ENCODE peak calls at places on chromosomes 3 and 15, in six cellular contexts. F, S, T, A, P and E are unnamed samples. For H3K4me1, the result is how much of the 10 kb centered on the place peaks cover.

GRCh38 chr3:117903226-117903625 is 1131.4 kb downstream of the IGSF11 start:
- DNase-seq in F (no peak), S (no peak), T (no peak), A (no peak), P (no peak), E (no peak)

GRCh38 chr15:56428821-56429458 is 36.0 kb downstream of the MNS1 start:
- DNase-seq in F (no peak), S (no peak), T (peak), A (no peak), P (peak), E (peak)

GRCh38 chr15:45186771-45187577 is 792 bp downstream of the SHF start:
- DNase-seq in F (peak), S (peak), T (no peak), A (peak), P (peak), E (no peak)

GRCh38 chr15:100224206-100225185 is 117.3 kb downstream of the ADAMTS17 start:
- DNase-seq in F (no peak), S (no peak), T (no peak), A (no peak), P (no peak), E (no peak)

GRCh38 chr15:53611145-53611920 is 148.1 kb downstream of the WDR72 start:
- DNase-seq in F (no peak), S (no peak), T (no peak), A (no peak), P (no peak), E (no peak)

GRCh38 chr3:194327030-194327413 is 24.1 kb downstream of the CPN2 start:
- DNase-seq in F (no peak), S (no peak), T (peak), A (no peak), P (no peak), E (no peak)

GRCh38 chr15:47542312-47543094 is 174.8 kb upstream of the SEMA6D start:
- DNase-seq in F (no peak), S (no peak), T (no peak), A (no peak), P (no peak), E (no peak)

GRCh38 chr3:188345223-188345622 is 191.3 kb downstream of the LPP start:
- DNase-seq in F (no peak), S (no peak), T (no peak), A (no peak), P (no peak), E (no peak)

GRCh38 chr3:69848113-69848512 is 108.8 kb downstream of the MITF start:
- DNase-seq in F (no peak), S (no peak), T (no peak), A (no peak), P (no peak), E (no peak)

GRCh38 chr3:34056951-34057390 is 258.5 kb downstream of the PDCD6IP start:
- DNase-seq in F (no peak), S (no peak), T (no peak), A (no peak), P (no peak), E (no peak)

GRCh38 chr3:159884661-159885402 is 103.8 kb upstream of the IL12A start:
- DNase-seq in F (no peak), S (no peak), T (no peak), A (no peak), P (peak), E (no peak)

GRCh38 chr15:70406624-70407390 is 309.1 kb upstream of the TLE3 start:
- DNase-seq in F (no peak), S (no peak), T (no peak), A (no peak), P (no peak), E (no peak)

GRCh38 chr3:185988080-185988815 is 50.4 kb upstream of the TRA2B start:
- DNase-seq in F (peak), S (no peak), T (no peak), A (no peak), P (no peak), E (no peak)

GRCh38 chr15:50257924-50258323 is 7.6 kb downstream of the HDC start:
- DNase-seq in F (no peak), S (no peak), T (no peak), A (no peak), P (no peak), E (no peak)

GRCh38 chr3:158846803-158847465 is 45.1 kb downstream of the MFSD1 start:
- DNase-seq in F (no peak), S (no peak), T (no peak), A (no peak), P (no peak), E (no peak)

GRCh38 chr3:189071452-189071851 is 100.3 kb upstream of the TPRG1 start:
- DNase-seq in F (no peak), S (no peak), T (no peak), A (no peak), P (no peak), E (no peak)

GRCh38 chr3:107589454-107589853 is 66.7 kb downstream of the BBX start:
- DNase-seq in F (no peak), S (no peak), T (no peak), A (no peak), P (no peak), E (no peak)

GRCh38 chr15:96330450-96331140 is at the start of gene NR2F2:
- DNase-seq in F (peak), S (peak), T (peak), A (peak), P (peak), E (peak)

GRCh38 chr15:69537085-69537484 is 84.5 kb downstream of the RPLP1 start:
- DNase-seq in F (peak), S (no peak), T (no peak), A (no peak), P (no peak), E (no peak)

GRCh38 chr3:72722930-72723726 is 125.1 kb downstream of the SHQ1 start:
- DNase-seq in F (no peak), S (no peak), T (no peak), A (no peak), P (no peak), E (no peak)

GRCh38 chr15:72733941-72734738 is 48.1 kb downstream of the BBS4 start:
- DNase-seq in F (no peak), S (no peak), T (no peak), A (no peak), P (no peak), E (no peak)

GRCh38 chr3:170907519-170908234 is 760 bp downstream of the EIF5A2 start:
- DNase-seq in F (peak), S (peak), T (no peak), A (no peak), P (peak), E (peak)

GRCh38 chr3:138625707-138626365 is 17.3 kb downstream of the FAIM start:
- DNase-seq in F (no peak), S (no peak), T (no peak), A (no peak), P (no peak), E (no peak)

GRCh38 chr3:118607915-118608820 is 426.5 kb downstream of the IGSF11 start:
- DNase-seq in F (no peak), S (no peak), T (no peak), A (no peak), P (no peak), E (no peak)

GRCh38 chr3:123698813-123699212 is 114.0 kb upstream of the HACD2 start:
- DNase-seq in F (no peak), S (peak), T (no peak), A (no peak), P (no peak), E (no peak)

GRCh38 chr3:35529337-35529736 is 110.0 kb upstream of the ARPP21 start:
- DNase-seq in F (no peak), S (no peak), T (no peak), A (no peak), P (no peak), E (no peak)

GRCh38 chr15:89326316-89326715 is 8.3 kb downstream of the POLG start:
- DNase-seq in F (no peak), S (no peak), T (no peak), A (peak), P (no peak), E (no peak)

GRCh38 chr15:89329329-89330084 is 5.1 kb downstream of the POLG start:
- DNase-seq in F (no peak), S (no peak), T (no peak), A (no peak), P (no peak), E (peak)

GRCh38 chr15:89328398-89329254 is 6.0 kb downstream of the POLG start:
- DNase-seq in F (no peak), S (no peak), T (no peak), A (peak), P (no peak), E (no peak)

GRCh38 chr15:89325039-89325803 is 9.4 kb downstream of the POLG start:
- DNase-seq in F (no peak), S (no peak), T (no peak), A (no peak), P (no peak), E (no peak)

DNA sequence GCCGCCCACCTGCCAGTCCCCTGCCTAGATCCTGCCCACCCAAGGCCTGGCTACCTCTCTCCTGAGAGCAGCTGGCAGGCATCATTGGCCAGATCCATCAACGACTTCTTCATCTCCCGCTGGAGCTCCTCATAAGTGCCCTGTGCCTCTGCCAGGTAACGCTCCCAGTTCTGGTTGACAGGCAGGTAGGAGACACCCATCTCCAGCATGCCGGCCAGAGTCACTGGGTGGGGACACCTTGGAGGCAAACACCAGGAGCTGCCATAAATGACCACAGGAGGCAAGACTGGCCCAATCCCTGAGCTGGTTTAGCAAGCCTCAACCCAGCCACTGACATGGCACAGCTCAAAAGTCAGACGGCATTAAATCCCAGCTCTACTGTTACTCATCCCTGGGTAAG is 7.5 kb downstream of the POLG start:
- DNase-seq in F (no peak), S (no peak), T (no peak), A (peak), P (no peak), E (no peak)
- H3K4me1 ChIP-seq in F (under half), S (under half), T (under half), A (under half), P (under half), E (under half)

DNA sequence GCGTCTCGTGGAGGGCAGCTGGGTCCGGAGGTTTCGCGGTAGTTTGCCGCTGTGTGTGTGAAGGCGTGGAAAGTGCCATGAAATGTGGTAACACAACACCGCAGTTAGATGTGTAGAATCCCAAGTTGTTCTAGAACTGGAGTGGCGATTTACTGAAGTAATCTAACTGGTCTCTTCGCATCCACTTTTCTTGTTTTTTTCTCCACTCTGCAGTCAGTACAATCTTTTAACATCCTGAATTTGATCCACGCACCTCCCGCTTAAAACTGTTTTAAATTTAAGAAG is 479 bp downstream of the GTF2E1 start:
- DNase-seq in F (no peak), S (no peak), T (no peak), A (no peak), P (no peak), E (no peak)
- H3K27ac ChIP-seq in F (peak), S (peak), T (peak), A (no peak), P (peak), E (peak)

GRCh38 chr15:37106490-37107001 is 6.2 kb upstream of the MEIS2 start:
- DNase-seq in F (peak), S (peak), T (no peak), A (peak), P (peak), E (no peak)

GRCh38 chr15:37104413-37105392 is 4.4 kb upstream of the MEIS2 start:
- DNase-seq in F (peak), S (no peak), T (no peak), A (no peak), P (no peak), E (no peak)

GRCh38 chr15:37107071-37107753 is 6.9 kb upstream of the MEIS2 start:
- DNase-seq in F (peak), S (no peak), T (no peak), A (no peak), P (no peak), E (no peak)

GRCh38 chr15:37107754-37108724 is 7.7 kb upstream of the MEIS2 start:
- DNase-seq in F (no peak), S (no peak), T (no peak), A (no peak), P (no peak), E (no peak)

GRCh38 chr15:37105795-37106333 is 5.5 kb upstream of the MEIS2 start:
- DNase-seq in F (no peak), S (no peak), T (no peak), A (no peak), P (no peak), E (no peak)
- H3K4me3 ChIP-seq in F (no peak), S (no peak), T (no peak), A (no peak), P (peak), E (no peak)

GRCh38 chr3:141377377-141377776 is 9.1 kb downstream of the ZBTB38 start:
- DNase-seq in F (no peak), S (no peak), T (no peak), A (no peak), P (no peak), E (no peak)
- H3K4me1 ChIP-seq in F (under half), S (under half), T (under half), A (under half), P (under half), E (half or more)

GRCh38 chr3:80542476-80542875 is 774.7 kb upstream of the ROBO1 start:
- DNase-seq in F (no peak), S (no peak), T (no peak), A (no peak), P (no peak), E (no peak)
- H3K27ac ChIP-seq in F (no peak), S (no peak), T (no peak), A (no peak), P (no peak), E (no peak)

GRCh38 chr3:147939425-147940196 is 530.4 kb downstream of the ZIC1 start:
- DNase-seq in F (no peak), S (no peak), T (no peak), A (no peak), P (peak), E (no peak)
- H3K4me3 ChIP-seq in F (no peak), S (no peak), T (no peak), A (no peak), P (peak), E (no peak)

GRCh38 chr3:197369545-197369944 is 71.1 kb upstream of the DLG1 start:
- DNase-seq in F (peak), S (no peak), T (no peak), A (no peak), P (no peak), E (no peak)
- H3K4me1 ChIP-seq in F (under half), S (under half), T (under half), A (under half), P (under half), E (under half)

DNA sequence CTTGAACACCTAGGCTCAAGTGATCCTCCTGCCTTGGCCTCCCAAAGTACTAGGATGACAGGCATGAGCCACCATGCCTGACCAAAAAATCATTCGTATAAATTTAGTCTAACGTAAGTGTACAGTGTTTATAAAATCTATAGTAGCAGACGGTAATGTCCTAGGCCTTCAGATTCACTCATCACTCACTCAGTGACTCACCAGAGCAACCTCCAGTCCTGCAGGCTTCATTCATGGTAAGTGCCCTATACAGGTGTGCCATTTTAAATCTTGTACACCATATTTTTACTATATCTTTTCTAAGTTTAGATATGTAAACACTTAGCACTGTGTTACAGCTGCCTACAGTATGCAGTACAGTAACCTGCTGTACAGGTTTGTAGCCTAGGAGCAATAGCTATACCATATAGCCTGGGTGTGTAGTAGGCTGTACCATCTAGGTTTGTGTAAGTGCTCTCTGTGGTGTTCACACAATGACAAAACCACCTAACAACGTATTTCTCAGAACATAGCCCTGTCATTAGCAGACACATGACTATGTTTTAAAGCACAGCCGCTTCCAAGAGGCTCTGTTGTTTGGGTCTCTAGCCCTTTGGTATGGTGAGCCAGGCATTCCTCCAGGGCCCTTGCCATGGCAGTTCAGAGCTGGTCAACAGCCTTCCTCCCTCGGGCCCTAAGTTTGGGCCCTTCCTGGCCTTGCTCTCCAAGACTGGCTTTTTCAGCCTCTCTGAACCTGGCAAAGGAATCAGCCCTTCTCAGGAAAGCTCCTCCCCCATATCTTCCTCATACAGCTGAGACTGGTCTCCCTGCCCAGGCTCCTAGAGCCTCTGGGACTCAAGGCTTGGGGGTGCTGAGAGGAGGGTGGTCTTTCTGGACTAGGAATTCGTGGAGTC is 1.9 kb upstream of the CCDC9B start:
- DNase-seq in F (no peak), S (no peak), T (no peak), A (no peak), P (no peak), E (no peak)
- H3K27ac ChIP-seq in F (no peak), S (peak), T (no peak), A (peak), P (no peak), E (no peak)

DNA sequence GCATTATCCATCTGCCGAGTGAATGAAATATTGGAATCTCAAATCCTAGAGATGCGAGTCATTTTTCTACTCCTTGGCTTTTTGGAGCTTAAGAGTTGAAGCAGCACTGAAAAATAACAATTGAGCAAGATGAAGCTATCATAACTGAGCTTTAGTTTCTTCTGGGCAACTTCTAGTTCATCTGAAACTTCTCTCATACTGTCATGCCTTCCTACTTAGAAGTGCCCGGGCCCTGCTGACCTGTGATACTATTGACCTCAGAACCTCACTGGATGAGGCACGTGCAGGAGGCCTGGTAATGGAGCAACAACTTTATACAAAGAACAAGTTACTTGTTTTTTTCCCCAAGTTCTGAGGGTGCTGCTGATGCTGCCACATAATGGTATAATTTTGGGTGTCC is 48.5 kb upstream of the P3H2 start:
- DNase-seq in F (no peak), S (no peak), T (no peak), A (no peak), P (no peak), E (no peak)
- H3K4me3 ChIP-seq in F (peak), S (no peak), T (no peak), A (no peak), P (no peak), E (no peak)